ENCODE peak calls at places on chromosomes 4 and X, in eight cellular contexts. F is AG04449, D is uterus, P is fibroblast of the aortic adventitia, T is breast epithelium, E is HFF-Myc, I is mammary epithelial cell, V is SK-N-SH. H is an unnamed sample.
A peak's percentile ranks its signal among the peaks of the same experiment; 100 is the strongest.

GRCh38 chr4:54268151-54268550 is 39.1 kb downstream of the PDGFRA start:
- DNase-seq in F (no peak), D (no peak), P (peak; percentile 52), T (no peak), E (no peak), I (peak; percentile 33), V (no peak), H (peak; percentile 59)

GRCh38 chr4:150518559-150518958 is 63.4 kb upstream of the MAB21L2 start:
- DNase-seq in F (no peak), D (no peak), P (peak; percentile 40), T (no peak), E (no peak), I (peak; percentile 76), V (no peak), H (peak; percentile 9)

GRCh38 chr4:183097251-183098079 is 1.6 kb upstream of the WWC2 start:
- DNase-seq in F (no peak), D (peak; percentile 37), P (peak; percentile 32), T (no peak), E (no peak), I (no peak), V (no peak), H (no peak)

GRCh38 chr4:42570221-42570620 is 86.7 kb downstream of the ATP8A1 start:
- DNase-seq in F (no peak), D (no peak), P (peak; percentile 46), T (peak; percentile 49), E (no peak), I (no peak), V (no peak), H (no peak)

GRCh38 chr4:92236907-92237306 is 66.9 kb upstream of the GRID2 start:
- DNase-seq in F (no peak), D (no peak), P (peak; percentile 73), T (no peak), E (no peak), I (peak; percentile 35), V (no peak), H (no peak)

GRCh38 chr4:106019771-106020170 is 124.5 kb downstream of the NPNT start:
- DNase-seq in F (peak; percentile 64), D (no peak), P (no peak), T (no peak), E (no peak), I (no peak), V (no peak), H (peak; percentile 91)

GRCh38 chrX:40237745-40238178 is 140.0 kb upstream of the BCOR start:
- DNase-seq in F (no peak), D (no peak), P (no peak), T (no peak), E (no peak), I (no peak), V (no peak), H (no peak)

GRCh38 chrX:96182366-96182765 is 502.3 kb upstream of the DIAPH2 start:
- DNase-seq in F (no peak), D (no peak), P (peak; percentile 33), T (no peak), E (no peak), I (peak; percentile 8), V (peak; percentile 0), H (peak; percentile 0)

GRCh38 chrX:45421806-45422205 is 221.1 kb upstream of the DIPK2B start:
- DNase-seq in F (no peak), D (no peak), P (no peak), T (no peak), E (no peak), I (peak; percentile 52), V (no peak), H (no peak)

GRCh38 chrX:154473683-154474082 is 5.4 kb downstream of the LAGE3 start:
- DNase-seq in F (no peak), D (no peak), P (no peak), T (no peak), E (no peak), I (no peak), V (no peak), H (no peak)

GRCh38 chrX:154477891-154478477 is 1.1 kb downstream of the LAGE3 start:
- DNase-seq in F (no peak), D (no peak), P (no peak), T (no peak), E (no peak), I (no peak), V (peak; percentile 14), H (no peak)

GRCh38 chrX:154478728-154479622 is at the start of gene LAGE3:
- DNase-seq in F (peak; percentile 26), D (peak; percentile 93), P (peak; percentile 84), T (peak; percentile 87), E (peak; percentile 12), I (peak; percentile 77), V (peak; percentile 94), H (peak; percentile 87)

GRCh38 chrX:154472685-154473632 is 6.1 kb downstream of the LAGE3 start:
- DNase-seq in F (no peak), D (no peak), P (no peak), T (no peak), E (no peak), I (no peak), V (no peak), H (no peak)

DNA sequence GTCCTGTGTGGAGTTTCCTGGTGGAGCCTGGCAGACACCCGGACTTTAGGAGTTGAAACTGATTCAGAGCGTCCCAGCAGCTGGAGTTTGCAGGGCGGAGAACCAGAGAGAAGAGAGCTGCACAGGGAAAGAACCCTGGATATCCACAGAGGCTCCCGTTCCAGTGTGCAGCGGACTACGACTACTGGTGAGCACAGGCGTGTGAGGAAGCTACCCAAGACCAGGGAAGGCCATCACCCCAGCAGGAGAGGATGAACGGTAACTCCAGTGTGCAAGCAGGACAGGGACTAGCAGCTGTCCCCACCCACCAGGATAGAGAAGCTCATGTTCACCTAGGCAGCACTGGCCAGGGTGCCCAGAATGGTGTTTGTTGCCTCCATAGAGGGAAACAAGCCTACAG is 2.3 kb downstream of the LAGE3 start:
- DNase-seq in F (no peak), D (no peak), P (no peak), T (no peak), E (no peak), I (no peak), V (no peak), H (no peak)
- H3K4me3 ChIP-seq in F (no peak overlapping the region), D (no peak overlapping the region), P (no peak overlapping the region), T (no peak overlapping the region), E (no peak overlapping the region), I (no peak overlapping the region), V (no peak overlapping the region), H (no peak overlapping the region)

DNA sequence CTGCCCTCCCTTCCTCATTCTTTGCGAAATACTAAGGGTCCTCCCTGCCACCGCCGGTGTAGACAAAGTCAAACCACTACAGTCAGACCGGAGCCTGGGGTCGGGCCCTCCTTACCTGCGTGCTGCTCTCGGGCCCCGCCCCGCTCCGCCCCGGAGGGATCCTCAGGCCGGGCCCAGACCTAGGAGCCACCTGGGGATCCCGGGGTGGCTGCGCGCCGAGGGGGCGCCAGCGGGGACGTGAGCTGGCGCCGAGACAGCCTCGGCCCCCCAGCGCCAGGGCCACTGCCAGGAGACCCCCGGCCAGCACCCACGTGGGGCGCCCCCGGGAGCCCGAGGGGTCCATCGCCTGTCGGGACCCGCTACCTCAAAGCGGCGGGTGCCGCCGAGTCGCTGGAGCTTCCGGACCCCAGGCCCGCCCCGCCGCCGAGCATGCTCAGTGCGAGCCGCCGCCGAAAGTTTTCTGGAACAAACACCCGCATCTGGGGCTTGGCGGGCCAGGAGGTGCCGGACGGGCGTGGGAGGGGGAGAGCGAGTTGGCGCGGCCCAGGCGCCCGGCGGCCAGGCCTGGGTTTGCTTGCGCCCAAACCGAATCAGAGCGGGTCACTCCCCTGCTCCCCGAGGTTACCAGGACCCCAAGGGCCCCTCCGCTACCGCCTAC is at the start of gene EVC2:
- DNase-seq in F (no peak), D (peak; percentile 83), P (peak; percentile 66), T (peak; percentile 57), E (no peak), I (peak; percentile 50), V (peak; percentile 58), H (peak; percentile 72)
- TF ChIP-seq CTCF in F (no peak), D (no peak), P (no peak), T (no peak), E (no peak), I (no peak), V (no peak), H (no peak)

DNA sequence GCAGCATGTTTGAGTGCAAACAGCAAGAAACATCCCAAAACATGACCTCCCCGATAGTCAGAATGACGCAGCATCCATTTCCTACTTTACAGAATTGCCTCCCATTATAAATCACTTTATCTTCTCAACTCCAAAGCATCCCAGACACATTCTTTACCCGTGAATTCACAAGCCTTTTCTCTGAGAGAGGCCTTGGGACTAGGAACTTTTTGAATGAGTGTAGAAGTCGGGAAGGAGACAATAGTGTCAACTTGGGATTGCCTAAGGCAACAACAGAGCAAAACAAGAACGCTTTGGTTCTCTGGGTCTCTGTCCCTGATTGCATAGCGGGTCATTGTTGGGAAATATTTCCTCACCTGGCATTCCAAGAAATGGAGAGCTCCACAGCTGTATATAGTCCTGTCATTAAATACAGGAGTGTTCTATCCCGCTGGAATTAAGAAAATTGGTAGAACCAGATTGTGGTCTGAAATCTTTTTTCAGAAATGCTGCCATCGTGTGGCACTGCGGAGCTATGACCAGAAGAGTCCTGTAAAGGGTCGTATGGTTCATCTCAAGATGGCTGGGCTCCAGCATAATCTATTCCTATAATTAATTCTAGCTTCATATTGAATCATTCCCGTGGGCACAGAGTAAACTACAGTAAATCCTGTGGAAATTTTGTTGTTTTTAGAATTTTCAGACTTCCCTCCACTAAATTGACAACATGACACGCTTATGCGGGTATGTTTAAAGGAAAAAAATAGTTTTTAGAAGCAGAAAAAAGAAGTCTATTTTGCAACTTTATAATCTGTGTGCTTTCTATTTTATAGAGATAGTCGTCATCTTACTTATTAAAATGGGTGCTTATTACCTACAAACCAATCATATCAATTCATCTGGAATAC is 2.0 kb upstream of the SPP1 start:
- DNase-seq in F (peak; percentile 82), D (peak; percentile 59), P (peak; percentile 77), T (peak; percentile 45), E (peak; percentile 35), I (peak; percentile 79), V (peak; percentile 66), H (peak; percentile 93)
- H3K4me3 ChIP-seq in F (peak overlapping the region; percentile 43), D (no peak overlapping the region), P (no peak overlapping the region), T (no peak overlapping the region), E (peak overlapping the region; percentile 23), I (peak overlapping the region; percentile 30), V (peak overlapping the region; percentile 29), H (peak overlapping the region; percentile 47)

GRCh38 chr4:26491449-26492170 is 1.3 kb upstream of the CCKAR start:
- DNase-seq in F (no peak), D (no peak), P (no peak), T (no peak), E (no peak), I (no peak), V (no peak), H (no peak)

GRCh38 chr4:26493461-26493860 is 3.2 kb upstream of the CCKAR start:
- DNase-seq in F (no peak), D (no peak), P (no peak), T (no peak), E (no peak), I (no peak), V (no peak), H (no peak)

GRCh38 chr4:26490111-26490979 is at the start of gene CCKAR:
- DNase-seq in F (no peak), D (no peak), P (no peak), T (no peak), E (no peak), I (no peak), V (peak; percentile 56), H (no peak)

GRCh38 chr4:26489101-26489669 is 1.1 kb downstream of the CCKAR start:
- DNase-seq in F (no peak), D (no peak), P (no peak), T (no peak), E (no peak), I (no peak), V (no peak), H (no peak)

DNA sequence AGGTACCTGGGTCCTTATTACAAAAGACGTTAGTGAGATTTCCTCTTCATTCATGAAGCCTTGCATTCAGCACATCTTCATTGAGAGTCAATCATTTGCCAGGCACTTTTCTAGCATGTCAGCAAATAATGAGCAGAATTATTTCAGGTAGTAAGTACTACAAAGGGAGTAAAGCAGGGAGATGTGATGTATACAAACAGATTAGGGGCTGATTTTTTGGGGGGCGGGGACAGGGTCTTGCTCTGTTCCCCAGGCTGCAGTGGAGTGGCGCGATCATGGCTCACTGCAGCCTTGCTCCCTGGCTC is 648 bp upstream of the CCKAR start:
- DNase-seq in F (no peak), D (no peak), P (no peak), T (no peak), E (no peak), I (no peak), V (no peak), H (no peak)
- TF ChIP-seq CTCF in F (no peak), D (no peak), P (no peak), T (no peak), E (no peak), I (no peak), V (no peak), H (no peak)

H was measured in AG10803.